ENCODE peak calls at places on chromosomes 6 and 20, in eight cellular contexts. N is HT-29, K is NCI-H1436, Z is MV-4-11, C is cardiac fibroblast, J is cerebellar cortex, Q is epithelial cell of esophagus, V is Right ventricle myocardium superior. H is an unnamed sample.

GRCh38 chr6:145025488-145025887 is 709.8 kb downstream of the EPM2A start:
- DNase-seq in N (no peak), K (peak), Z (no peak), C (no peak), J (no peak), Q (no peak), V (no peak), H (no peak)

GRCh38 chr6:112571886-112572285 is 224.8 kb downstream of the RFPL4B start:
- DNase-seq in N (no peak), K (no peak), Z (no peak), C (peak), J (no peak), Q (peak), V (no peak), H (no peak)

GRCh38 chr6:139336994-139337393 is 37.5 kb downstream of the CITED2 start:
- DNase-seq in N (no peak), K (no peak), Z (peak), C (no peak), J (no peak), Q (no peak), V (no peak), H (no peak)

GRCh38 chr6:36386495-36387439 is 702 bp downstream of the ETV7 start:
- DNase-seq in N (peak), K (peak), Z (peak), C (peak), J (no peak), Q (peak), V (no peak), H (peak)

GRCh38 chr6:136510782-136511181 is 39.4 kb downstream of the MAP7 start:
- DNase-seq in N (no peak), K (no peak), Z (no peak), C (no peak), J (no peak), Q (peak), V (no peak), H (no peak)

GRCh38 chr6:121435444-121436069 is at the start of gene GJA1:
- DNase-seq in N (no peak), K (no peak), Z (no peak), C (peak), J (peak), Q (peak), V (no peak), H (no peak)

GRCh38 chr6:160217073-160217472 is 41.5 kb downstream of the SLC22A2 start:
- DNase-seq in N (no peak), K (no peak), Z (no peak), C (peak), J (no peak), Q (no peak), V (no peak), H (no peak)

GRCh38 chr6:31736768-31737314 is 511 bp upstream of the CLIC1 start:
- DNase-seq in N (no peak), K (no peak), Z (peak), C (no peak), J (no peak), Q (no peak), V (no peak), H (no peak)

GRCh38 chr6:13299403-13299821 is 28.9 kb downstream of the TBC1D7 start:
- DNase-seq in N (no peak), K (no peak), Z (no peak), C (no peak), J (no peak), Q (no peak), V (no peak), H (no peak)

GRCh38 chr6:118324081-118324480 is 224.0 kb upstream of the PLN start:
- DNase-seq in N (no peak), K (no peak), Z (no peak), C (no peak), J (no peak), Q (peak), V (no peak), H (no peak)

GRCh38 chr20:60478533-60478932 is 520.3 kb downstream of the CDH26 start:
- DNase-seq in N (no peak), K (no peak), Z (no peak), C (no peak), J (no peak), Q (no peak), V (no peak), H (no peak)

GRCh38 chr20:39986231-39986904 is 702.7 kb downstream of the MAFB start:
- DNase-seq in N (no peak), K (no peak), Z (no peak), C (peak), J (no peak), Q (peak), V (peak), H (no peak)

GRCh38 chr20:63978319-63979220 is 872 bp downstream of the SAMD10 start:
- DNase-seq in N (peak), K (peak), Z (peak), C (peak), J (no peak), Q (peak), V (peak), H (peak)

GRCh38 chr6:5764401-5764955 is 242.2 kb downstream of the NRN1 start:
- DNase-seq in N (no peak), K (no peak), Z (no peak), C (peak), J (peak), Q (no peak), V (peak), H (no peak)

GRCh38 chr20:32945710-32946221 is 58.5 kb downstream of the SUN5 start:
- DNase-seq in N (peak), K (no peak), Z (peak), C (peak), J (peak), Q (peak), V (no peak), H (peak)

GRCh38 chr20:64080013-64080812 is at the start of gene OPRL1:
- DNase-seq in N (no peak), K (no peak), Z (no peak), C (no peak), J (no peak), Q (no peak), V (no peak), H (no peak)

GRCh38 chr6:83092756-83093399 is 25.4 kb downstream of the DOP1A start:
- DNase-seq in N (no peak), K (no peak), Z (peak), C (peak), J (no peak), Q (no peak), V (no peak), H (no peak)

GRCh38 chr6:136582702-136583471 is 32.7 kb upstream of the MAP7 start:
- DNase-seq in N (peak), K (no peak), Z (peak), C (peak), J (peak), Q (peak), V (no peak), H (no peak)

GRCh38 chr6:42316981-42317380 is 99.3 kb upstream of the MRPS10 start:
- DNase-seq in N (no peak), K (no peak), Z (peak), C (no peak), J (peak), Q (no peak), V (no peak), H (no peak)

GRCh38 chr6:28862077-28862476 is 61.7 kb downstream of the TRIM27 start:
- DNase-seq in N (no peak), K (no peak), Z (peak), C (no peak), J (no peak), Q (no peak), V (no peak), H (no peak)

GRCh38 chr20:57678340-57678739 is 31.5 kb downstream of the PMEPA1 start:
- DNase-seq in N (no peak), K (no peak), Z (peak), C (no peak), J (peak), Q (no peak), V (no peak), H (no peak)

GRCh38 chr6:35089216-35089934 is 51.8 kb downstream of the TCP11 start:
- DNase-seq in N (no peak), K (no peak), Z (no peak), C (no peak), J (no peak), Q (no peak), V (no peak), H (no peak)

GRCh38 chr6:93900142-93900541 is 480.8 kb upstream of the EPHA7 start:
- DNase-seq in N (no peak), K (no peak), Z (no peak), C (no peak), J (no peak), Q (no peak), V (no peak), H (no peak)

GRCh38 chr6:70216767-70217166 is 86.1 kb downstream of the COL9A1 start:
- DNase-seq in N (no peak), K (no peak), Z (no peak), C (no peak), J (no peak), Q (no peak), V (no peak), H (no peak)